ENCODE peak calls at places on chromosomes 2 and 18, in five cellular contexts. U is GM12878, J is A549, W is transverse colon, N is tibial nerve. D is an unnamed sample.

GRCh38 chr2:239581352-239581901 is 180.6 kb upstream of the HDAC4 start:
- DNase-seq in J (no peak), N (no peak), W (no peak), U (no peak), D (no peak)

GRCh38 chr2:109702250-109702985 is 88.3 kb downstream of the SOWAHC start:
- DNase-seq in W (peak), J (peak), U (no peak), N (no peak), D (no peak)

GRCh38 chr18:59200787-59201186 is 19.2 kb upstream of the GRP start:
- DNase-seq in J (peak), N (no peak), W (no peak), U (no peak), D (no peak)

GRCh38 chr2:127857494-127857818 is 499 bp downstream of the POLR2D start:
- DNase-seq in N (no peak), W (no peak), U (no peak), J (peak), D (no peak)

GRCh38 chr2:63661076-63661475 is 72.3 kb downstream of the MDH1 start:
- DNase-seq in U (no peak), N (no peak), W (no peak), J (no peak), D (no peak)

GRCh38 chr2:27807476-27807875 is 36.0 kb downstream of the MRPL33 start:
- DNase-seq in N (peak), W (peak), U (no peak), J (peak), D (peak)

GRCh38 chr18:23528580-23529472 is 25.5 kb downstream of the RMC1 start:
- DNase-seq in W (peak), J (no peak), N (no peak), U (no peak), D (peak)

GRCh38 chr18:63314062-63314790 is 5.3 kb downstream of the BCL2 start:
- DNase-seq in U (no peak), J (no peak), N (no peak), W (no peak), D (no peak)

GRCh38 chr18:2901405-2901989 is 54.7 kb downstream of the EMILIN2 start:
- DNase-seq in W (no peak), U (no peak), N (no peak), J (no peak), D (no peak)

GRCh38 chr18:39647627-39648502 is 2082.3 kb upstream of the CELF4 start:
- DNase-seq in W (no peak), J (peak), U (no peak), N (no peak), D (no peak)

GRCh38 chr2:144083211-144083610 is 436.7 kb downstream of the ZEB2 start:
- DNase-seq in U (no peak), W (no peak), J (peak), N (no peak), D (no peak)

GRCh38 chr2:96129528-96130120 is 8.7 kb downstream of the ASTL start:
- DNase-seq in W (no peak), N (no peak), J (no peak), U (no peak), D (no peak)

GRCh38 chr18:48324651-48325050 is 84.5 kb downstream of the ZBTB7C start:
- DNase-seq in W (no peak), U (no peak), N (no peak), J (no peak), D (no peak)

GRCh38 chr18:78799382-78800089 is 180.1 kb upstream of the SALL3 start:
- DNase-seq in U (no peak), J (no peak), W (no peak), N (no peak), D (no peak)

GRCh38 chr2:33411765-33412164 is 64.7 kb upstream of the RASGRP3 start:
- DNase-seq in J (peak), W (no peak), U (no peak), N (no peak), D (no peak)

GRCh38 chr2:119389615-119390306 is 23.0 kb downstream of the DBI start:
- DNase-seq in U (no peak), N (peak), J (no peak), W (peak), D (peak)

GRCh38 chr2:239202343-239202742 is 198.5 kb downstream of the HDAC4 start:
- DNase-seq in J (no peak), U (no peak), N (no peak), W (no peak), D (no peak)

GRCh38 chr2:128603411-128603924 is 284.8 kb upstream of the HS6ST1 start:
- DNase-seq in J (no peak), U (no peak), N (no peak), W (no peak), D (no peak)

GRCh38 chr2:31028415-31028814 is 109.8 kb downstream of the GALNT14 start:
- DNase-seq in N (no peak), W (no peak), J (no peak), U (no peak), D (no peak)

GRCh38 chr2:85699325-85699724 is 5.2 kb downstream of the GNLY start:
- DNase-seq in N (no peak), J (peak), W (no peak), U (no peak), D (no peak)

GRCh38 chr2:26299488-26300092 is 46.4 kb upstream of the SELENOI start:
- DNase-seq in U (peak), N (peak), W (peak), J (no peak), D (no peak)

GRCh38 chr2:47094519-47095155 is 60.5 kb downstream of the STPG4 start:
- DNase-seq in N (no peak), U (no peak), J (no peak), W (no peak), D (no peak)

GRCh38 chr2:36178384-36178783 is 177.2 kb upstream of the CRIM1 start:
- DNase-seq in N (no peak), W (no peak), J (no peak), U (no peak), D (no peak)

GRCh38 chr2:61117534-61117933 is 44.5 kb upstream of the C2orf74 start:
- DNase-seq in J (no peak), U (peak), N (no peak), W (no peak), D (no peak)

GRCh38 chr2:196113061-196113974 is 44.7 kb upstream of the DNAH7 start:
- DNase-seq in U (no peak), W (no peak), J (no peak), N (peak), D (no peak)

GRCh38 chr2:25566694-25567093 is 106.7 kb downstream of the DTNB start:
- DNase-seq in U (peak), W (peak), J (no peak), N (peak), D (no peak)

GRCh38 chr2:208031608-208032019 is 6.3 kb upstream of the PLEKHM3 start:
- DNase-seq in N (no peak), U (no peak), J (peak), W (no peak), D (no peak)

GRCh38 chr2:176140130-176140519 is 10.6 kb downstream of the HOXD8 start:
- DNase-seq in N (no peak), J (no peak), W (no peak), U (no peak), D (peak)

GRCh38 chr18:76452357-76452756 is 42.7 kb downstream of the ZNF516 start:
- DNase-seq in N (no peak), W (no peak), J (no peak), U (no peak), D (no peak)

GRCh38 chr2:12935726-12936125 is 219.0 kb downstream of the TRIB2 start:
- DNase-seq in U (no peak), N (no peak), W (no peak), J (no peak), D (no peak)

GRCh38 chr2:162106146-162106551 is 32.1 kb upstream of the DPP4 start:
- DNase-seq in J (no peak), U (no peak), N (no peak), W (no peak), D (no peak)

GRCh38 chr2:158745067-158745865 is 49.9 kb upstream of the DAPL1 start:
- DNase-seq in J (peak), U (no peak), W (peak), N (peak), D (peak)

DNA sequence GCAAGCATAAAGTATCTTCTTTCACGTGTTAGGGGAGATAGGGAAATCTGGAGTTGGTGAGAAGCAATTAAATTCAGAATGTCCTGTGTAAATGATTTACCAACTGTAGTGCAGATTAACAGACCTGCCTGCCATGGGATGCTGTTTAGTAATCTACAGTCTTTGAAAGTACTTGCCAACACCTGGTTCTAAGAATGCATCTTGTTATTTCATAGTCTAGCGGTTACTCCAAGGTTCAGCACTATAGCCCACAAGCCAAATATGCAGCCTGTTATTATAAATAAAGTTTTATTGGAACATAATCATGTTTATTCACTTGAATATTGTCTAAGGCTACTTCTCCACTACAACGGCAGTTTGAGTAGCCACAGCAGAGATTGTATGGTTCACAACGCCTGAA is 100.8 kb downstream of the OSBPL6 start:
- DNase-seq in J (no peak), W (no peak), N (no peak), U (no peak), D (no peak)
- TF ChIP-seq CTCF in J (no peak), W (no peak), N (no peak), U (no peak), D (no peak)

GRCh38 chr2:156343940-156344301 is 11.4 kb upstream of the NR4A2 start:
- DNase-seq in J (no peak), W (no peak), N (no peak), U (no peak), D (no peak)

GRCh38 chr2:156340818-156341481 is 8.4 kb upstream of the NR4A2 start:
- DNase-seq in W (peak), U (no peak), N (no peak), J (peak), D (no peak)

GRCh38 chr2:156341482-156342251 is 9.1 kb upstream of the NR4A2 start:
- DNase-seq in N (peak), U (peak), J (peak), W (peak), D (peak)

GRCh38 chr2:156343096-156343939 is 10.8 kb upstream of the NR4A2 start:
- DNase-seq in N (no peak), U (no peak), J (no peak), W (no peak), D (no peak)

DNA sequence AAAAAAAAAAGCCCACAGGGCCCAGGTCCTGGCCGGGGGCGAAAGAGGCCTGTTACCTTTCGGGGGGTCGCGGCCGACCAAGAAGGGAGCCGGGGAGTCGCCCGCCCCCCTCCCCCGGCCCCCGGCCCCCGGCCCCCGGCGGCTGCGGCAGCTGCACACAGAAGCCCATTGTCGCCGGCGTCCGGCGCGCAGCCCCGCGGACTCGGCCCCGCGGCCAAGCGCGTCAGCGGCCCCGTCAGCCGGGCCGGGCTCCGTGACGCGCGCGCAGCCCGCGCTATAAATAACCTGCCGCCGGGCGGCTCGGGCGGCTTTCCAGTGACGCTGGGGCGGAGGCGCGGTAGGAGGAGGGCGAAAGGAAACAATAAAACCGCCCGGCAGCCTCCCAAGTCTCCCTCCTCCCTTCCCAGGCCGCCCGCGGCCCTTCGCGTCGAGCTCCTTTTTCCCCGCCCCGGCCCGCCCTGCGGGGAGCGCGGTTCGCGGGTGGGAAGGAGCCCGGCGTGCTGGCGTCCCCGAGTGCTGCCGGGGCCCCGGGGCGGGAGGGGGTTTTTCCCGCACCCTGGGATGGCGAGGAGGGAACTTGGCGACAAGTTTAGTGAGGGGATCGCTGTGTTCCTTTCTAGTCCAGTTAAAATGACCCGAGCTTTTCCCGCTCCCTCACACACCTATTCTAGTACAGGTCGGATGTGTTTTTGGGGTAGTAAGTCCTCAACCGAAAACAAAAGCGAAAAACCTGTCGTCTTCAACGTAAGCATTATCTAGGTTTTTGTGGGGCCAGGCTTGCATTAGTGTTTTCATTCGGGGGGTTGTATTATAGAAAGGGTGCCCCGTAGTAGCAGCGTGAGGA is 10.0 kb upstream of the NR4A2 start:
- DNase-seq in U (no peak), J (peak), W (peak), N (peak), D (peak)
- TF ChIP-seq EP300 in U (peak), J (no peak), W (peak), N (peak), D (peak)

GRCh38 chr2:73841912-73842738 is 13.4 kb downstream of the STAMBP start:
- DNase-seq in U (no peak), N (no peak), J (peak), W (peak), D (no peak)

GRCh38 chr2:73839653-73840411 is 11.1 kb downstream of the STAMBP start:
- DNase-seq in N (no peak), U (no peak), W (no peak), J (no peak), D (no peak)

GRCh38 chr2:73836141-73836943 is 7.6 kb downstream of the STAMBP start:
- DNase-seq in N (no peak), W (no peak), U (no peak), J (no peak), D (no peak)

GRCh38 chr2:73837847-73838585 is 9.3 kb downstream of the STAMBP start:
- DNase-seq in U (no peak), N (no peak), W (no peak), J (no peak), D (no peak)

GRCh38 chr2:73838889-73839539 is 10.3 kb downstream of the STAMBP start:
- DNase-seq in J (no peak), W (no peak), N (no peak), U (no peak), D (no peak)
- TF ChIP-seq CTCF in J (no peak), W (no peak), N (no peak), U (no peak), D (no peak)

GRCh38 chr18:986552-986951 is 81.9 kb downstream of the ADCYAP1 start:
- DNase-seq in N (no peak), J (no peak), W (no peak), U (no peak), D (no peak)

GRCh38 chr18:986071-986470 is 81.4 kb downstream of the ADCYAP1 start:
- DNase-seq in U (no peak), J (no peak), W (no peak), N (no peak), D (no peak)

GRCh38 chr18:989423-989822 is 84.8 kb downstream of the ADCYAP1 start:
- DNase-seq in W (no peak), J (no peak), U (no peak), N (no peak), D (no peak)

GRCh38 chr18:985301-985700 is 80.6 kb downstream of the ADCYAP1 start:
- DNase-seq in W (no peak), U (no peak), N (no peak), J (no peak), D (no peak)

GRCh38 chr18:987325-988186 is 82.9 kb downstream of the ADCYAP1 start:
- DNase-seq in N (no peak), J (peak), U (no peak), W (no peak), D (no peak)
- TF ChIP-seq EP300 in N (no peak), J (no peak), U (no peak), W (no peak), D (no peak)